ENCODE peak calls at places on chromosomes 12 and 14, in seven cellular contexts. L is heart left ventricle, B is tibial nerve, E is stomach, N is prostate gland, W is transverse colon, M is Peyer's patch. C is an unnamed sample. For H3K4me1, the result is how much of the 10 kb centered on the place peaks cover.

GRCh38 chr14:72646861-72647528 is 246.9 kb downstream of the DPF3 start:
- DNase-seq in L (no peak), B (no peak), E (no peak), N (no peak), W (no peak), M (no peak), C (peak)

GRCh38 chr14:100056964-100057817 is 8.0 kb upstream of the EVL start:
- DNase-seq in L (no peak), B (no peak), E (no peak), N (no peak), W (no peak), M (no peak), C (no peak)

GRCh38 chr12:67515679-67516363 is 132.7 kb upstream of the DYRK2 start:
- DNase-seq in L (no peak), B (no peak), E (peak), N (no peak), W (peak), M (no peak), C (no peak)

GRCh38 chr12:128818065-128819022 is 5.4 kb downstream of the SLC15A4 start:
- DNase-seq in L (no peak), B (no peak), E (peak), N (no peak), W (no peak), M (no peak), C (no peak)

GRCh38 chr14:61103541-61104339 is 122.7 kb downstream of the SLC38A6 start:
- DNase-seq in L (peak), B (no peak), E (no peak), N (no peak), W (peak), M (no peak), C (peak)

GRCh38 chr14:78405071-78405856 is 235.1 kb downstream of the NRXN3 start:
- DNase-seq in L (no peak), B (no peak), E (no peak), N (no peak), W (no peak), M (no peak), C (no peak)

GRCh38 chr14:34035177-34035933 is 84.5 kb upstream of the EGLN3 start:
- DNase-seq in L (peak), B (no peak), E (peak), N (peak), W (peak), M (peak), C (peak)

GRCh38 chr12:85550924-85551323 is 270.9 kb downstream of the ALX1 start:
- DNase-seq in L (no peak), B (no peak), E (no peak), N (no peak), W (no peak), M (no peak), C (no peak)

GRCh38 chr12:127293507-127294310 is 973.3 kb upstream of the TMEM132C start:
- DNase-seq in L (no peak), B (peak), E (peak), N (peak), W (peak), M (peak), C (peak)

GRCh38 chr12:52975204-52975603 is 26.3 kb downstream of the KRT18 start:
- DNase-seq in L (no peak), B (no peak), E (no peak), N (no peak), W (no peak), M (no peak), C (no peak)

GRCh38 chr14:71647086-71647784 is 285.0 kb upstream of the RGS6 start:
- DNase-seq in L (no peak), B (no peak), E (peak), N (peak), W (peak), M (no peak), C (no peak)

GRCh38 chr14:69505338-69506240 is 21.1 kb downstream of the PLEKHD1 start:
- DNase-seq in L (no peak), B (no peak), E (no peak), N (no peak), W (no peak), M (no peak), C (no peak)

GRCh38 chr12:68901145-68901544 is 31.8 kb downstream of the CPM start:
- DNase-seq in L (no peak), B (no peak), E (no peak), N (no peak), W (no peak), M (no peak), C (no peak)

GRCh38 chr12:121883315-121883660 is 5.3 kb upstream of the PSMD9 start:
- DNase-seq in L (no peak), B (no peak), E (no peak), N (no peak), W (no peak), M (no peak), C (no peak)

GRCh38 chr12:112939761-112940357 is 1.6 kb downstream of the OAS3 start:
- DNase-seq in L (no peak), B (no peak), E (no peak), N (no peak), W (no peak), M (no peak), C (no peak)

GRCh38 chr14:75615200-75615599 is 36.8 kb downstream of the FLVCR2 start:
- DNase-seq in L (peak), B (no peak), E (no peak), N (no peak), W (no peak), M (no peak), C (no peak)

GRCh38 chr14:23538785-23539184 is 12.8 kb downstream of the ZFHX2 start:
- DNase-seq in L (no peak), B (no peak), E (no peak), N (no peak), W (no peak), M (no peak), C (no peak)

GRCh38 chr12:115776399-115776798 is 501.1 kb downstream of the MED13L start:
- DNase-seq in L (no peak), B (no peak), E (no peak), N (no peak), W (no peak), M (no peak), C (no peak)

GRCh38 chr14:22558221-22558913 is 30.7 kb downstream of the DAD1 start:
- DNase-seq in L (no peak), B (no peak), E (no peak), N (no peak), W (no peak), M (no peak), C (peak)

GRCh38 chr14:63901434-63902085 is 48.8 kb downstream of the SYNE2 start:
- DNase-seq in L (no peak), B (no peak), E (no peak), N (no peak), W (no peak), M (no peak), C (no peak)

GRCh38 chr14:93954900-93955891 is 21.2 kb downstream of the ASB2 start:
- DNase-seq in L (no peak), B (no peak), E (no peak), N (no peak), W (peak), M (no peak), C (no peak)

GRCh38 chr14:63248211-63248610 is 44.0 kb downstream of the RHOJ start:
- DNase-seq in L (no peak), B (no peak), E (no peak), N (no peak), W (no peak), M (no peak), C (no peak)

GRCh38 chr12:21613931-21614330 is 9.3 kb upstream of the GYS2 start:
- DNase-seq in L (no peak), B (no peak), E (no peak), N (no peak), W (no peak), M (no peak), C (no peak)

GRCh38 chr12:24083787-24084186 is 134.3 kb upstream of the SOX5 start:
- DNase-seq in L (no peak), B (no peak), E (no peak), N (no peak), W (no peak), M (no peak), C (no peak)

GRCh38 chr12:107749094-107749493 is 11.8 kb downstream of the PRDM4 start:
- DNase-seq in L (no peak), B (no peak), E (no peak), N (no peak), W (no peak), M (no peak), C (no peak)

GRCh38 chr12:128178971-128179370 is 88.0 kb upstream of the TMEM132C start:
- DNase-seq in L (no peak), B (no peak), E (no peak), N (no peak), W (no peak), M (no peak), C (no peak)

GRCh38 chr14:81565441-81566290 is 32.0 kb upstream of the SEL1L start:
- DNase-seq in L (no peak), B (no peak), E (no peak), N (no peak), W (no peak), M (no peak), C (peak)

GRCh38 chr14:104445086-104445485 is 134.5 kb upstream of the C14orf180 start:
- DNase-seq in L (no peak), B (no peak), E (peak), N (no peak), W (no peak), M (no peak), C (no peak)

GRCh38 chr14:52039124-52039815 is 29.6 kb downstream of the NID2 start:
- DNase-seq in L (no peak), B (no peak), E (no peak), N (no peak), W (no peak), M (no peak), C (no peak)

GRCh38 chr14:67515386-67516079 is 17.6 kb upstream of the PLEKHH1 start:
- DNase-seq in L (no peak), B (no peak), E (peak), N (no peak), W (no peak), M (no peak), C (peak)

GRCh38 chr12:92144045-92144630 is 1.5 kb downstream of the BTG1 start:
- DNase-seq in L (peak), B (peak), E (peak), N (peak), W (peak), M (peak), C (peak)

GRCh38 chr12:95365912-95366311 is 108.0 kb upstream of the METAP2 start:
- DNase-seq in L (no peak), B (no peak), E (no peak), N (no peak), W (no peak), M (no peak), C (no peak)
- H3K4me3 ChIP-seq in L (no peak), B (no peak), E (no peak), N (no peak), W (no peak), M (no peak), C (no peak)

DNA sequence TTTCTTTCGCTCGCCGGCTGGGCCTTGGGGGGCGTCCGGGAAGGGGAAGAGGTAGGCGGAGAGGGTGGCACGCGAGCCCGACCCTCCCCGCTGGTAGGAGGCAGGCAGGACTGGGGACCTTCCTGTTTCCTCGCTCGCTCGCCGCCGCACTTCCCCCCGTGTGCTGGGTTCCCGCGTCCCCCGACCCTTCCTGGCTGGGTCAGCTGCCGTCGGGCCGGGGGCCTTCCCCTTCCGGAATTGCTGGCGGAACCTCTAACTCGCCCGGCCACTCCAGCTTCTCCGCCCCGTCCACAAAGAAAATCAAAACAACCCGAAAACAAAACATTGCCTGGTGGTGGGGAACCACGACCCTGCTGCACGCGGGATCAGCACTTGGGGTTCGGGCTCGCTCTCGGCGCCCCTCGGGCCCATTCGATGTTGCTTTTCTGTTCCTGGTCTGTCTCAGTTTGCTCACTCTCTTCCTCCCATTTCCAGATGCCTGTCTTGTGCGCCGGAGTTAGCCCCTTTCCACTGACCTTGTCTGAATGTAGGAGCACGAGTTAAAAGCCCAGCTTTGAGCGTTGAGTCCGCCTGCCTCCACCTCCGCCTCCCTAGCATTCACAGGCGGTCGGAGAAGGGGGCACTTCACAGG is 554 bp downstream of the PAPOLA start:
- DNase-seq in L (peak), B (no peak), E (peak), N (peak), W (peak), M (no peak), C (peak)
- TF ChIP-seq POLR2A in L (no peak), B (no peak), E (no peak), N (no peak), W (no peak), M (no peak), C (no peak)

GRCh38 chr12:1740161-1740948 is 49.5 kb downstream of the ADIPOR2 start:
- DNase-seq in L (no peak), B (no peak), E (no peak), N (no peak), W (no peak), M (no peak), C (no peak)

GRCh38 chr12:1744932-1745331 is 54.1 kb downstream of the ADIPOR2 start:
- DNase-seq in L (no peak), B (no peak), E (no peak), N (no peak), W (no peak), M (no peak), C (no peak)

GRCh38 chr12:1738480-1738879 is 47.6 kb downstream of the ADIPOR2 start:
- DNase-seq in L (no peak), B (no peak), E (no peak), N (no peak), W (no peak), M (no peak), C (no peak)

GRCh38 chr12:1739368-1739767 is 48.5 kb downstream of the ADIPOR2 start:
- DNase-seq in L (no peak), B (no peak), E (no peak), N (no peak), W (no peak), M (no peak), C (no peak)

GRCh38 chr12:1741154-1741949 is 50.5 kb downstream of the ADIPOR2 start:
- DNase-seq in L (no peak), B (no peak), E (no peak), N (no peak), W (no peak), M (no peak), C (no peak)
- H3K4me1 ChIP-seq in L (under half), B (under half), E (under half), N (under half), W (under half), M (under half), C (under half)

DNA sequence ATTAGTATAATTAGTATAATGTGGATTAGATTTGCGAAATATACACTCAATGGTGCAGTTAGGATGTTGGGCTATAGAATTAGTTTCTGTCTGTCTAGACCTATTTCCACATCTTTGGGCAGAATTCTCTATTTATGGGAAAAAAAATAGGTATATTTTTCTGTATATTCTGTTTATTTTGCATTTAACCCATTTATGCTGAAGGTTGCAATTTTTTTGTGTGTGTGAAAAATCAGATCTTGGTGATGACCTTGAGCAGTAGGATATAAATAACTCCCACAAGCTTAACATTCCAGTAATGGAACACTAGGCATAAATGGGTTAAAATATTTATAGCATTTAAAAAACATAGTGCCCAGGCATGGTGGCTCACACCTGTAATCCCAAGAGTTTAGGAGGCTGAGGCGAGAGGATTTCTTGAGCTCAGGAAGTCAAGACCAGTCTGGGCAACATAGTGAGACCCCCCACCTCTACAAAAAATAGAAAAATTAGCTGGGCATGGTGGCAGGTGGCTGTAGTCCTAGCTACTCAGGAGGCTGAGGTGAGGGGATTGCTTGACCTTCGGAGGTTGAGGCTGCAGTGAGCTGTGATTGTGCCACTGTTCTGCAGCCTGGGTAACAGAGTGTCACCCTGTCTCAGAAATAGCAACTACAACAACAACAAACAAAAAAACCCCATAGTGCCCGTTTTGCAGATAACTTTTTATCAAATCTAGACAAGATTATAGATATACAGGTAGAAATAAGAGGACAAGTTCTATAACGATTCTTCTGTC is 9.3 kb downstream of the BRMS1L start:
- DNase-seq in L (no peak), B (no peak), E (no peak), N (no peak), W (no peak), M (no peak), C (no peak)
- H3K4me3 ChIP-seq in L (no peak), B (no peak), E (no peak), N (no peak), W (no peak), M (no peak), C (no peak)

GRCh38 chr14:102916347-102917055 is 6.0 kb upstream of the AMN start:
- DNase-seq in L (no peak), B (no peak), E (no peak), N (no peak), W (no peak), M (no peak), C (peak)

GRCh38 chr14:102913341-102914211 is 8.9 kb upstream of the AMN start:
- DNase-seq in L (no peak), B (no peak), E (no peak), N (no peak), W (no peak), M (peak), C (no peak)

GRCh38 chr14:102914474-102915291 is 7.8 kb upstream of the AMN start:
- DNase-seq in L (no peak), B (no peak), E (no peak), N (no peak), W (no peak), M (peak), C (no peak)

GRCh38 chr14:102917056-102917385 is 5.4 kb upstream of the AMN start:
- DNase-seq in L (no peak), B (no peak), E (no peak), N (no peak), W (peak), M (no peak), C (no peak)

DNA sequence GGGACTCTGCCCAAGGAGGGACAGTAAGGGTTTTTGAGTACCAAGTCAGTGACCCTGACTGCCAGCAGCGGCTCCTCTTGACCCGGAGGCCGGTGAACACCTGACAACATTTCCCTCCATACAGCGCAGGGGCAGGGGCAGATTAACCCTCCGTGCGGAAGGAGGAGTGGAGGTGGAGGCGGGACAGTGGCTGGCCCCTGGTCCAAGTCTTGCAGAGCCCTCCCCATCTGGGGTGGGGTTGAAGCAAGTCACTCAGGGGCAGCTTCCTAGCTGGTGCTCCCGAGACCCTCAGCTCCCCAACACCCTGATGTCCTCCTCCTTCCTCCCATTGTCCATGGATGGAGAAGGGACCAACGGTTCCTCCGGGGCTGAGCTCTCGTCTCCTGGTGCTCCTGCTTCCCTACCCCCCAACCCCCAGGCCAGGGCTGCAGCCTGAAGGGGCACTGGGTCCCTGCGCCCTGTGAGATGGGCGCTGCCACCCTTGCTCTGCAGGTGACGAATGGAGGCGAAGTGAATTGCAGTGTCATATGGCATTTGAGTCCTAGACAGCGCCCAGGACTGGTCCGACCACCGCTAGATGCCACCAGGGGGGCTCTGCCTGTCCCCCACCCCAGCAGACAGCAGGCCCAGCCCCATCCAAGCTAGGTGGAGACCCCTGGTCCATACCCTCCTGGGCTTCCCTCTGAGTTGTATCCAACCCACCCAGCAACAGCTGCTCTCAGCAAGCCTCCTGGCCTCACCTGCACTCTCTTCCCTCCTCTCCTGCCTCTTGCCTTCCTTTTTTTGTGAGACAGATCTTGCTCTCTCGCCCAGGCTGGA is 7.0 kb upstream of the AMN start:
- DNase-seq in L (no peak), B (no peak), E (no peak), N (no peak), W (no peak), M (peak), C (no peak)
- TF ChIP-seq POLR2A in L (no peak), B (no peak), E (no peak), N (no peak), W (no peak), M (no peak), C (no peak)

DNA sequence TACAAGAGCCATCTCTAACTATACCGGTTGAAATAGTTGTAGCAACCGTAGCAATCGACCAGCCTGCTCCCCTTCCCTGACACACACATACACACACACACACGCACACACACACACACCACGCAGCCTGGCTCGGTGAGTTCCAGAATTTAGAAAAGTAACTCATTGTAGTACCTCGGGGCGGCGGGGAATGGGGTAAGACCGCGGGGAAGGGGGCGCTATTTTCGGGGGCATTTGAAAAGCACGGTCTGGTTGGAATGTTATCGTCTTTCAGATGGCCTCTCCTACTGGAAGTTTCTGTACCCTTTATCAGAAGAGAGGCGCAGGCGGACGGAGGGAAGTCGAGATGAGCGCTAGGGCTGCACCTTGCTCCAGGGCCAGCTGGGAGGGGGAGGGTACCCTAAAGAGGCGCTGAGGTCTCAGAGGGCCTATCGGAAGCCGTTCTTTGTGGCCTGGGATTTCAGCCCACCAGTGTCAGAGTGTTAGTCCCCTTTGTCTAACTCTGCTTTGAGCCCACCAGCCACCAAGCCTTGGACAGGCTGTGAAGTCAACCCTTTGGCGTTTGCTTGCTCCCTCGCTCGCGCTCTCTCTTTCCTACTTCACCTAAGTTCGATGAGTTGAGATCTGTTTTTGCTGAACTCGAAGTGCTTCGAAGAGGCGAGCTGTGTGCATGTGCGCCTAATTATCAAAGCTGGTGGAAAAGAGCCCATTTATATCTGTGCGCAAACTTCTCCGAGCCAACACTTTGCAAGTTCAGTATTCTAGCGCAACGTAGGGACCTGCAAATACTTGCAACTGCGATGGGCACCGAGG is 844 bp downstream of the COL2A1 start:
- DNase-seq in L (no peak), B (no peak), E (no peak), N (no peak), W (no peak), M (no peak), C (no peak)
- H3K4me1 ChIP-seq in L (under half), B (under half), E (under half), N (under half), W (under half), M (under half), C (under half)

C was measured in testis.